ENCODE peak calls at places on chromosome 12, in eight cellular contexts. P is stomach, S is activated T-cell treated with anti-CD3 and anti-CD28 coated beads for 48 hours, D is MV-4-11, Z is left kidney, W is A549, M is NCI-H2081, Q is heart left ventricle. B is an unnamed sample.

GRCh38 chr12:92619730-92620684 is 82.8 kb upstream of the PLEKHG7 start:
- DNase-seq in M (no peak), P (no peak), Q (no peak), Z (no peak), S (no peak), D (peak), W (no peak), B (peak)

GRCh38 chr12:68479832-68480291 is 130.8 kb upstream of the RAP1B start:
- DNase-seq in M (no peak), P (no peak), S (no peak), D (no peak), Q (no peak), W (no peak), Z (no peak), B (no peak)

GRCh38 chr12:66942741-66943465 is 264.0 kb upstream of the GRIP1 start:
- DNase-seq in Q (no peak), P (no peak), Z (peak), D (no peak), S (no peak), W (no peak), M (no peak), B (no peak)

GRCh38 chr12:98740751-98741150 is 95.7 kb downstream of the APAF1 start:
- DNase-seq in S (no peak), W (no peak), P (no peak), Q (no peak), M (no peak), Z (no peak), D (no peak), B (no peak)

GRCh38 chr12:31029916-31030562 is 43.6 kb upstream of the DDX11 start:
- DNase-seq in Z (no peak), M (no peak), W (no peak), S (no peak), P (no peak), Q (peak), D (peak), B (no peak)

GRCh38 chr12:108131657-108132126 is 2.6 kb downstream of the WSCD2 start:
- DNase-seq in Q (no peak), Z (no peak), P (no peak), D (no peak), W (no peak), M (no peak), S (no peak), B (no peak)

GRCh38 chr12:51951843-51952722 is 584 bp downstream of the ACVR1B start:
- DNase-seq in S (peak), P (no peak), D (no peak), Q (peak), W (no peak), Z (peak), M (no peak), B (no peak)

GRCh38 chr12:116104167-116104750 is 173.2 kb downstream of the MED13L start:
- DNase-seq in W (no peak), Q (no peak), Z (no peak), P (no peak), S (no peak), M (no peak), D (no peak), B (no peak)

GRCh38 chr12:45583011-45583657 is 146.4 kb upstream of the ARID2 start:
- DNase-seq in W (no peak), P (no peak), M (no peak), Z (no peak), S (no peak), Q (no peak), D (peak), B (no peak)

GRCh38 chr12:63294327-63294632 is 143.3 kb upstream of the AVPR1A start:
- DNase-seq in S (no peak), Z (peak), W (peak), D (no peak), Q (no peak), M (no peak), P (no peak), B (peak)

GRCh38 chr12:91964501-91964900 is 181.1 kb downstream of the BTG1 start:
- DNase-seq in M (no peak), D (no peak), W (no peak), P (no peak), Z (no peak), S (no peak), Q (no peak), B (no peak)

GRCh38 chr12:80862606-80863005 is 75.1 kb downstream of the LIN7A start:
- DNase-seq in W (no peak), P (no peak), Q (no peak), S (no peak), Z (no peak), M (no peak), D (no peak), B (peak)

GRCh38 chr12:109719123-109720022 is 5.7 kb downstream of the FAM222A start:
- DNase-seq in W (no peak), Q (no peak), P (no peak), M (no peak), Z (peak), S (no peak), D (no peak), B (peak)

GRCh38 chr12:65323025-65323424 is 44.5 kb downstream of the MSRB3 start:
- DNase-seq in W (no peak), Q (no peak), Z (no peak), M (no peak), P (no peak), S (no peak), D (no peak), B (no peak)

GRCh38 chr12:89597210-89597609 is 71.4 kb upstream of the POC1B start:
- DNase-seq in Q (no peak), Z (no peak), M (no peak), W (no peak), S (no peak), P (no peak), D (no peak), B (no peak)

GRCh38 chr12:55935742-55936151 is 4.8 kb downstream of the DGKA start:
- DNase-seq in W (no peak), Z (peak), S (peak), D (no peak), P (no peak), Q (peak), M (no peak), B (no peak)

GRCh38 chr12:54153586-54153985 is 35.2 kb downstream of the SMUG1 start:
- DNase-seq in Z (no peak), P (no peak), M (no peak), D (no peak), W (no peak), S (no peak), Q (no peak), B (no peak)

GRCh38 chr12:54996235-54996634 is 11.7 kb upstream of the TESPA1 start:
- DNase-seq in W (no peak), M (no peak), Q (no peak), D (no peak), Z (no peak), S (no peak), P (no peak), B (no peak)

GRCh38 chr12:62698701-62699101 is 232.1 kb downstream of the MON2 start:
- DNase-seq in Z (no peak), D (no peak), Q (no peak), P (no peak), M (no peak), W (no peak), S (no peak), B (peak)

GRCh38 chr12:62715086-62715786 is 219.7 kb downstream of the PPM1H start:
- DNase-seq in M (no peak), P (no peak), Z (peak), W (no peak), Q (no peak), D (no peak), S (no peak), B (no peak)

GRCh38 chr12:2498961-2499500 is 295.7 kb upstream of the FKBP4 start:
- DNase-seq in W (no peak), Q (no peak), D (no peak), P (peak), Z (peak), S (no peak), M (no peak), B (no peak)

GRCh38 chr12:25852792-25853191 is 105.7 kb upstream of the RASSF8 start:
- DNase-seq in M (no peak), Q (no peak), Z (no peak), P (no peak), W (no peak), S (no peak), D (no peak), B (peak)

GRCh38 chr12:52579468-52580450 is 6.1 kb upstream of the KRT74 start:
- DNase-seq in S (no peak), W (no peak), Q (no peak), P (no peak), Z (peak), D (no peak), M (no peak), B (no peak)